ENCODE peak calls at places on chromosomes 13 and 19, in eight cellular contexts. X is Caco-2, J is B cell, K is H9, D is progenitor cell of endocrine pancreas, O is GM12865, T is AG10803, S is ascending aorta. N is an unnamed sample.

GRCh38 chr19:35454663-35455062 is 6.6 kb downstream of the FFAR2 start:
- DNase-seq in X (no peak), J (no peak), K (no peak), D (no peak), O (no peak), T (no peak), S (no peak), N (no peak)

GRCh38 chr19:2315818-2316353 is 7.9 kb upstream of the LINGO3 start:
- DNase-seq in X (no peak), J (peak; percentile 72), K (peak; percentile 75), D (peak; percentile 53), O (peak; percentile 68), T (peak; percentile 53), S (peak; percentile 80), N (peak; percentile 48)

GRCh38 chr19:51317968-51318367 is 6.5 kb downstream of the IGLON5 start:
- DNase-seq in X (no peak), J (no peak), K (no peak), D (no peak), O (no peak), T (no peak), S (no peak), N (no peak)

GRCh38 chr19:39310558-39311311 is 9.9 kb downstream of the LRFN1 start:
- DNase-seq in X (peak; percentile 62), J (no peak), K (peak; percentile 78), D (no peak), O (no peak), T (no peak), S (no peak), N (no peak)

GRCh38 chr19:2867025-2867991 is at the start of gene ZNF556:
- DNase-seq in X (peak; percentile 84), J (no peak), K (no peak), D (no peak), O (peak; percentile 14), T (peak; percentile 91), S (no peak), N (no peak)

GRCh38 chr19:489418-490196 is 6.7 kb upstream of the MADCAM1 start:
- DNase-seq in X (no peak), J (no peak), K (peak; percentile 64), D (no peak), O (no peak), T (peak; percentile 59), S (no peak), N (no peak)

GRCh38 chr13:80577951-80578670 is 237.2 kb upstream of the SPRY2 start:
- DNase-seq in X (peak; percentile 45), J (no peak), K (no peak), D (no peak), O (no peak), T (no peak), S (no peak), N (no peak)

GRCh38 chr13:73090116-73090811 is 31.5 kb downstream of the KLF5 start:
- DNase-seq in X (peak; percentile 92), J (no peak), K (peak; percentile 87), D (no peak), O (peak; percentile 17), T (peak; percentile 62), S (no peak), N (no peak)

GRCh38 chr13:114272977-114273376 is 8.4 kb upstream of the UPF3A start:
- DNase-seq in X (no peak), J (no peak), K (no peak), D (no peak), O (no peak), T (no peak), S (no peak), N (no peak)

GRCh38 chr19:10862561-10863106 is 8.7 kb upstream of the CARM1 start:
- DNase-seq in X (no peak), J (no peak), K (no peak), D (no peak), O (no peak), T (no peak), S (no peak), N (no peak)
- TF ChIP-seq CTCF in X (no peak), J (no peak), K (no peak), D (no peak), O (no peak), T (no peak), S (no peak), N (no peak)

GRCh38 chr19:55641376-55642152 is 762 bp downstream of the ZNF580 start:
- DNase-seq in X (peak; percentile 51), J (peak; percentile 56), K (no peak), D (no peak), O (peak; percentile 50), T (no peak), S (no peak), N (no peak)

GRCh38 chr19:55640577-55641375 is at the start of gene ZNF580:
- DNase-seq in X (peak; percentile 85), J (peak; percentile 64), K (peak; percentile 75), D (peak; percentile 36), O (peak; percentile 88), T (peak; percentile 69), S (peak; percentile 78), N (peak; percentile 59)

GRCh38 chr19:55638864-55639359 is 1.9 kb upstream of the ZNF580 start:
- DNase-seq in X (peak; percentile 78), J (peak; percentile 74), K (peak; percentile 67), D (no peak), O (peak; percentile 78), T (peak; percentile 37), S (no peak), N (no peak)

GRCh38 chr19:55642153-55643002 is 1.1 kb upstream of the ZNF581 start:
- DNase-seq in X (peak; percentile 53), J (peak; percentile 60), K (no peak), D (no peak), O (peak; percentile 49), T (no peak), S (no peak), N (no peak)

DNA sequence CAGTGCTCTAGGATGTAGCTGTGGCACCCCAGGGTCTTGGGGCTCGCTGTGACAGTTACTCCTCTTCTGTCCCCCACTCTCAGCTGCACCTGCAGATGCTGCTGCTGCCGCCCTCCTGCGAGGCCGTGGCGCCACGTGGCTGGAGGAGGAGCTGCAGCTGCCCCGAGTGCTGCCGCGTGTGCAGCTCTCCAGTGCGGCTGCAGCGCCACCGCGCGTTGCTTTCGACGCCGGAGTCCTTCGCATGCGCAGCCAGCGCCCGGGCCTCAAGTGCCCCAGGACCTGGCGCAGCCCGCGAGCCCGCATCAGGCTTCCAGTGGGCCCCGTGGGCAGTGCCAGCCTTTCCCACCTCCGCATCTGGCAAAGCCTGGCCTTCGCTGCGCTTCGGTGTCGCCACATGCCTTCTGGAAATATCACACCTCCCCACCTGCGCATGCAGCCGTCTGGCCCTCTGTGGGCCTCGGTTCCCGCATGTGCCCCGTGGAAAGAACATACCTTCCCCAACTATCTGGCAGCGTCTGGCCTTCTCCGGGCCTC is 692 bp upstream of the ZNF580 start:
- DNase-seq in X (peak; percentile 89), J (peak; percentile 90), K (peak; percentile 80), D (no peak), O (peak; percentile 95), T (peak; percentile 68), S (peak; percentile 85), N (peak; percentile 63)
- TF ChIP-seq CTCF in X (peak; percentile 54), J (peak; percentile 38), K (no peak), D (no peak), O (peak; percentile 80), T (peak; percentile 46), S (peak; percentile 41), N (peak; percentile 57)

DNA sequence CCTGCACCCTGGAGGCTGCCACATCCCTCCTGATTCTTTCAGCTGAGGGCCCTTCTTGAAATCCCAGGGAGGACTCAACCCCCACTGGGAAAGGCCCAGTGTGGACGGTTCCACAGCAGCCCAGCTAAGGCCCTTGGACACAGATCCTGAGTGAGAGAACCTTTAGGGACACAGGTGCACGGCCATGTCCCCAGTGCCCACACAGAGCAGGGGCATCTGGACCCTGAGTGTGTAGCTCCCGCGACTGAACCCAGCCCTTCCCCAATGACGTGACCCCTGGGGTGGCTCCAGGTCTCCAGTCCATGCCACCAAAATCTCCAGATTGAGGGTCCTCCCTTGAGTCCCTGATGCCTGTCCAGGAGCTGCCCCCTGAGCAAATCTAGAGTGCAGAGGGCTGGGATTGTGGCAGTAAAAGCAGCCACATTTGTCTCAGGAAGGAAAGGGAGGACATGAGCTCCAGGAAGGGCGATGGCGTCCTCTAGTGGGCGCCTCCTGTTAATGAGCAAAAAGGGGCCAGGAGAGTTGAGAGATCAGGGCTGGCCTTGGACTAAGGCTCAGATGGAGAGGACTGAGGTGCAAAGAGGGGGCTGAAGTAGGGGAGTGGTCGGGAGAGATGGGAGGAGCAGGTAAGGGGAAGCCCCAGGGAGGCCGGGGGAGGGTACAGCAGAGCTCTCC is 6.9 kb upstream of the CEACAM5 start:
- DNase-seq in X (peak; percentile 53), J (no peak), K (peak; percentile 63), D (no peak), O (no peak), T (no peak), S (peak; percentile 35), N (peak; percentile 13)
- TF ChIP-seq CTCF in X (peak; percentile 43), J (no peak), K (no peak), D (no peak), O (peak; percentile 38), T (no peak), S (no peak), N (no peak)

DNA sequence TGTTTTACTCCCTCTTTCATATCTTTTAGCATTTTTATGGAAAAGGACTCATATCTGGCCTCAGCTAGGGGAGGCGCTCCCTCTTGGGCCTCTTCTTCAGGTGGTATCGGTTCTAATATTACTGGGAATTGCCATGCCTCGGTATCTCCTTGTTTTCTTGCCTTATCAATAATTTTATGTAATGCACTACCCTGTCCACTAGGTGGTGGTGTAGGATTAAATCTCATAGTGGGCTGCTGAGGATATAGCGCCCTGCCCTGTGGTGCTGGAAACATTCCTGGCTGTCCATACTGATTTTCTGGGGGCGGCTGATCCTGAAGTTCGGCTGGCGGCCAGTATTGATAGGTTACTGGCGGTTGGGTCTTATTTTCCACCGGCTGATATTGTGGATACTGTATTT is 35.8 kb downstream of the ZNF420 start:
- DNase-seq in X (no peak), J (no peak), K (no peak), D (no peak), O (no peak), T (no peak), S (no peak), N (no peak)
- TF ChIP-seq CTCF in X (peak; percentile 40), J (peak; percentile 32), K (peak; percentile 55), D (no peak), O (peak; percentile 4), T (no peak), S (no peak), N (no peak)

GRCh38 chr13:23667750-23668149 is 97.5 kb downstream of the TNFRSF19 start:
- DNase-seq in X (no peak), J (peak; percentile 10), K (peak; percentile 50), D (no peak), O (peak; percentile 37), T (no peak), S (no peak), N (no peak)
- TF ChIP-seq CTCF in X (no peak), J (peak; percentile 9), K (peak; percentile 68), D (peak; percentile 10), O (peak; percentile 4), T (no peak), S (no peak), N (no peak)

GRCh38 chr13:86870388-86870966 is 800.7 kb upstream of the SLITRK5 start:
- DNase-seq in X (no peak), J (peak; percentile 3), K (no peak), D (no peak), O (peak; percentile 1), T (peak; percentile 5), S (no peak), N (no peak)
- TF ChIP-seq CTCF in X (peak; percentile 63), J (peak; percentile 32), K (peak; percentile 79), D (peak; percentile 82), O (peak; percentile 25), T (peak; percentile 68), S (peak; percentile 28), N (peak; percentile 63)

N was measured in natural killer cell.